ENCODE peak calls at places on chromosomes 3 and 15, in nine cellular contexts. One of them, this sample, is unnamed.

GRCh38 chr3:13019243-13019701 is 54.0 kb downstream of the IQSEC1 start:
- DNase-seq in heart left ventricle: peak; percentile 59
- DNase-seq in ovary: peak; percentile 57
- DNase-seq in GM12865: no peak
- DNase-seq in HFF-Myc: peak; percentile 76
- DNase-seq in WERI-Rb-1: no peak
- DNase-seq in GM13976: no peak
- DNase-seq in GM12864: no peak
- DNase-seq in psoas muscle: peak; percentile 78
- DNase-seq in this sample: peak; percentile 76

GRCh38 chr3:137509354-137510045 is 254.6 kb upstream of the SOX14 start:
- DNase-seq in heart left ventricle: no peak
- DNase-seq in ovary: no peak
- DNase-seq in GM12865: no peak
- DNase-seq in HFF-Myc: no peak
- DNase-seq in WERI-Rb-1: peak; percentile 87
- DNase-seq in GM13976: no peak
- DNase-seq in GM12864: no peak
- DNase-seq in psoas muscle: no peak
- DNase-seq in this sample: peak; percentile 2

GRCh38 chr3:138389144-138389601 is 40.8 kb downstream of the MRAS start:
- DNase-seq in heart left ventricle: no peak
- DNase-seq in ovary: no peak
- DNase-seq in GM12865: no peak
- DNase-seq in HFF-Myc: no peak
- DNase-seq in WERI-Rb-1: no peak
- DNase-seq in GM13976: no peak
- DNase-seq in GM12864: no peak
- DNase-seq in psoas muscle: no peak
- DNase-seq in this sample: no peak

GRCh38 chr3:10798600-10799367 is 17.2 kb upstream of the SLC6A11 start:
- DNase-seq in heart left ventricle: no peak
- DNase-seq in ovary: no peak
- DNase-seq in GM12865: no peak
- DNase-seq in HFF-Myc: no peak
- DNase-seq in WERI-Rb-1: no peak
- DNase-seq in GM13976: no peak
- DNase-seq in GM12864: no peak
- DNase-seq in psoas muscle: no peak
- DNase-seq in this sample: no peak

GRCh38 chr15:74263473-74263872 is 27.3 kb downstream of the CCDC33 start:
- DNase-seq in heart left ventricle: no peak
- DNase-seq in ovary: no peak
- DNase-seq in GM12865: no peak
- DNase-seq in HFF-Myc: no peak
- DNase-seq in WERI-Rb-1: no peak
- DNase-seq in GM13976: no peak
- DNase-seq in GM12864: no peak
- DNase-seq in psoas muscle: no peak
- DNase-seq in this sample: no peak

GRCh38 chr15:63436872-63437375 is 55.3 kb upstream of the CA12 start:
- DNase-seq in heart left ventricle: peak; percentile 85
- DNase-seq in ovary: peak; percentile 86
- DNase-seq in GM12865: peak; percentile 83
- DNase-seq in HFF-Myc: peak; percentile 63
- DNase-seq in WERI-Rb-1: peak; percentile 66
- DNase-seq in GM13976: no peak
- DNase-seq in GM12864: no peak
- DNase-seq in psoas muscle: peak; percentile 76
- DNase-seq in this sample: peak; percentile 18

GRCh38 chr15:66720206-66721010 is 18.4 kb downstream of the SMAD6 start:
- DNase-seq in heart left ventricle: no peak
- DNase-seq in ovary: no peak
- DNase-seq in GM12865: no peak
- DNase-seq in HFF-Myc: no peak
- DNase-seq in WERI-Rb-1: no peak
- DNase-seq in GM13976: no peak
- DNase-seq in GM12864: no peak
- DNase-seq in psoas muscle: peak; percentile 35
- DNase-seq in this sample: no peak

GRCh38 chr15:25793354-25794050 is 69.6 kb downstream of the ATP10A start:
- DNase-seq in heart left ventricle: no peak
- DNase-seq in ovary: no peak
- DNase-seq in GM12865: peak; percentile 64
- DNase-seq in HFF-Myc: no peak
- DNase-seq in WERI-Rb-1: no peak
- DNase-seq in GM13976: no peak
- DNase-seq in GM12864: peak; percentile 59
- DNase-seq in psoas muscle: no peak
- DNase-seq in this sample: no peak

GRCh38 chr3:187841552-187841951 is 96.3 kb upstream of the BCL6 start:
- DNase-seq in heart left ventricle: no peak
- DNase-seq in ovary: no peak
- DNase-seq in GM12865: no peak
- DNase-seq in HFF-Myc: no peak
- DNase-seq in WERI-Rb-1: no peak
- DNase-seq in GM13976: no peak
- DNase-seq in GM12864: no peak
- DNase-seq in psoas muscle: no peak
- DNase-seq in this sample: no peak

GRCh38 chr3:40842714-40843113 is 318.0 kb downstream of the ZNF621 start:
- DNase-seq in heart left ventricle: no peak
- DNase-seq in ovary: no peak
- DNase-seq in GM12865: no peak
- DNase-seq in HFF-Myc: no peak
- DNase-seq in WERI-Rb-1: no peak
- DNase-seq in GM13976: no peak
- DNase-seq in GM12864: no peak
- DNase-seq in psoas muscle: no peak
- DNase-seq in this sample: no peak

GRCh38 chr3:13696699-13697098 is 147.8 kb downstream of the FBLN2 start:
- DNase-seq in heart left ventricle: no peak
- DNase-seq in ovary: no peak
- DNase-seq in GM12865: no peak
- DNase-seq in HFF-Myc: no peak
- DNase-seq in WERI-Rb-1: no peak
- DNase-seq in GM13976: no peak
- DNase-seq in GM12864: no peak
- DNase-seq in psoas muscle: no peak
- DNase-seq in this sample: no peak

GRCh38 chr3:86961297-86961696 is 29.7 kb downstream of the VGLL3 start:
- DNase-seq in heart left ventricle: no peak
- DNase-seq in ovary: no peak
- DNase-seq in GM12865: no peak
- DNase-seq in HFF-Myc: no peak
- DNase-seq in WERI-Rb-1: no peak
- DNase-seq in GM13976: no peak
- DNase-seq in GM12864: no peak
- DNase-seq in psoas muscle: no peak
- DNase-seq in this sample: no peak

GRCh38 chr15:67843571-67844387 is 3.9 kb upstream of the RNU6-1 start:
- DNase-seq in heart left ventricle: no peak
- DNase-seq in ovary: peak; percentile 59
- DNase-seq in GM12865: no peak
- DNase-seq in HFF-Myc: no peak
- DNase-seq in WERI-Rb-1: peak; percentile 70
- DNase-seq in GM13976: no peak
- DNase-seq in GM12864: no peak
- DNase-seq in psoas muscle: no peak
- DNase-seq in this sample: peak; percentile 73

GRCh38 chr3:59737209-59737608 is 687.4 kb upstream of the CFAP20DC start:
- DNase-seq in heart left ventricle: no peak
- DNase-seq in ovary: no peak
- DNase-seq in GM12865: no peak
- DNase-seq in HFF-Myc: no peak
- DNase-seq in WERI-Rb-1: no peak
- DNase-seq in GM13976: no peak
- DNase-seq in GM12864: no peak
- DNase-seq in psoas muscle: no peak
- DNase-seq in this sample: no peak

GRCh38 chr3:18740631-18741583 is 315.8 kb upstream of the SATB1 start:
- DNase-seq in heart left ventricle: no peak
- DNase-seq in ovary: no peak
- DNase-seq in GM12865: peak; percentile 54
- DNase-seq in HFF-Myc: no peak
- DNase-seq in WERI-Rb-1: no peak
- DNase-seq in GM13976: no peak
- DNase-seq in GM12864: peak; percentile 35
- DNase-seq in psoas muscle: no peak
- DNase-seq in this sample: no peak

DNA sequence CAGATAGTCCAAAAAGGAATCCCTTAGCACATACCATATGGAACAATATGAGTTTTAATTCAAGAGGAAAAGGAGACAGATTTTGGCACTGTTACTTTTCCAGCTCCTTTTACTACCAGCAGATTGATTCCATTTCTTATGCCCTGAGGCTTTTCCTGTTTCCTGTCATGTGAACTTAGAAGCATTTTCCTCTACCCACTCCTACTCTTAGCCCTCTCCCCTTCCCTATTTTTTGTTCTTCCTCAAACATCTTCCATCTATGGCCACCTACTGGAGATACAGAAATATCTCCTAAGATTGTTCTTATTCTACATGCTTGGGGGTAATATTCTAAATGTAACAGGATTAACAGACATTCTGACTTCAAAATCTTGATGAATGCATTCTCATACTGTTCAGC is 207.8 kb downstream of the CHST2 start:
- DNase-seq in heart left ventricle: no peak
- DNase-seq in ovary: no peak
- DNase-seq in GM12865: no peak
- DNase-seq in HFF-Myc: peak; percentile 72
- DNase-seq in WERI-Rb-1: no peak
- DNase-seq in GM13976: no peak
- DNase-seq in GM12864: no peak
- DNase-seq in psoas muscle: no peak
- DNase-seq in this sample: no peak
- TF ChIP-seq CTCF in heart left ventricle: no peak
- TF ChIP-seq CTCF in ovary: no peak
- TF ChIP-seq CTCF in GM12865: no peak
- TF ChIP-seq CTCF in HFF-Myc: peak; percentile 17
- TF ChIP-seq CTCF in WERI-Rb-1: no peak
- TF ChIP-seq CTCF in GM13976: no peak
- TF ChIP-seq CTCF in GM12864: no peak
- TF ChIP-seq CTCF in psoas muscle: no peak
- TF ChIP-seq CTCF in this sample: no peak

GRCh38 chr3:195911946-195912270 is 3.6 kb upstream of the TNK2 start:
- DNase-seq in heart left ventricle: no peak
- DNase-seq in ovary: no peak
- DNase-seq in GM12865: no peak
- DNase-seq in HFF-Myc: no peak
- DNase-seq in WERI-Rb-1: no peak
- DNase-seq in GM13976: no peak
- DNase-seq in GM12864: no peak
- DNase-seq in psoas muscle: no peak
- DNase-seq in this sample: no peak

GRCh38 chr3:195913382-195913781 is 5.0 kb upstream of the TNK2 start:
- DNase-seq in heart left ventricle: peak; percentile 3
- DNase-seq in ovary: no peak
- DNase-seq in GM12865: no peak
- DNase-seq in HFF-Myc: no peak
- DNase-seq in WERI-Rb-1: no peak
- DNase-seq in GM13976: no peak
- DNase-seq in GM12864: no peak
- DNase-seq in psoas muscle: no peak
- DNase-seq in this sample: no peak

GRCh38 chr3:195916991-195917390 is 8.6 kb upstream of the TNK2 start:
- DNase-seq in heart left ventricle: peak; percentile 7
- DNase-seq in ovary: no peak
- DNase-seq in GM12865: no peak
- DNase-seq in HFF-Myc: no peak
- DNase-seq in WERI-Rb-1: no peak
- DNase-seq in GM13976: no peak
- DNase-seq in GM12864: no peak
- DNase-seq in psoas muscle: no peak
- DNase-seq in this sample: no peak

GRCh38 chr3:195916291-195916690 is 7.9 kb upstream of the TNK2 start:
- DNase-seq in heart left ventricle: peak; percentile 15
- DNase-seq in ovary: no peak
- DNase-seq in GM12865: no peak
- DNase-seq in HFF-Myc: no peak
- DNase-seq in WERI-Rb-1: no peak
- DNase-seq in GM13976: no peak
- DNase-seq in GM12864: no peak
- DNase-seq in psoas muscle: no peak
- DNase-seq in this sample: no peak

GRCh38 chr3:195914648-195915473 is 6.5 kb upstream of the TNK2 start:
- DNase-seq in heart left ventricle: peak; percentile 88
- DNase-seq in ovary: peak; percentile 91
- DNase-seq in GM12865: peak; percentile 95
- DNase-seq in HFF-Myc: peak; percentile 97
- DNase-seq in WERI-Rb-1: peak; percentile 78
- DNase-seq in GM13976: peak; percentile 94
- DNase-seq in GM12864: peak; percentile 84
- DNase-seq in psoas muscle: peak; percentile 97
- DNase-seq in this sample: peak; percentile 96
- TF ChIP-seq CTCF in heart left ventricle: peak; percentile 97
- TF ChIP-seq CTCF in ovary: peak; percentile 91
- TF ChIP-seq CTCF in GM12865: peak; percentile 95
- TF ChIP-seq CTCF in HFF-Myc: peak; percentile 99
- TF ChIP-seq CTCF in WERI-Rb-1: peak; percentile 76
- TF ChIP-seq CTCF in GM13976: peak; percentile 86
- TF ChIP-seq CTCF in GM12864: peak; percentile 91
- TF ChIP-seq CTCF in psoas muscle: peak; percentile 99
- TF ChIP-seq CTCF in this sample: peak; percentile 95

GRCh38 chr3:35772364-35773009 is 133.2 kb downstream of the ARPP21 start:
- DNase-seq in heart left ventricle: no peak
- DNase-seq in ovary: no peak
- DNase-seq in GM12865: no peak
- DNase-seq in HFF-Myc: no peak
- DNase-seq in WERI-Rb-1: no peak
- DNase-seq in GM13976: no peak
- DNase-seq in GM12864: no peak
- DNase-seq in psoas muscle: peak; percentile 31
- DNase-seq in this sample: no peak
- TF ChIP-seq CTCF in heart left ventricle: no peak
- TF ChIP-seq CTCF in ovary: no peak
- TF ChIP-seq CTCF in GM12865: no peak
- TF ChIP-seq CTCF in HFF-Myc: no peak
- TF ChIP-seq CTCF in WERI-Rb-1: no peak
- TF ChIP-seq CTCF in GM13976: no peak
- TF ChIP-seq CTCF in GM12864: no peak
- TF ChIP-seq CTCF in psoas muscle: no peak
- TF ChIP-seq CTCF in this sample: no peak

DNA sequence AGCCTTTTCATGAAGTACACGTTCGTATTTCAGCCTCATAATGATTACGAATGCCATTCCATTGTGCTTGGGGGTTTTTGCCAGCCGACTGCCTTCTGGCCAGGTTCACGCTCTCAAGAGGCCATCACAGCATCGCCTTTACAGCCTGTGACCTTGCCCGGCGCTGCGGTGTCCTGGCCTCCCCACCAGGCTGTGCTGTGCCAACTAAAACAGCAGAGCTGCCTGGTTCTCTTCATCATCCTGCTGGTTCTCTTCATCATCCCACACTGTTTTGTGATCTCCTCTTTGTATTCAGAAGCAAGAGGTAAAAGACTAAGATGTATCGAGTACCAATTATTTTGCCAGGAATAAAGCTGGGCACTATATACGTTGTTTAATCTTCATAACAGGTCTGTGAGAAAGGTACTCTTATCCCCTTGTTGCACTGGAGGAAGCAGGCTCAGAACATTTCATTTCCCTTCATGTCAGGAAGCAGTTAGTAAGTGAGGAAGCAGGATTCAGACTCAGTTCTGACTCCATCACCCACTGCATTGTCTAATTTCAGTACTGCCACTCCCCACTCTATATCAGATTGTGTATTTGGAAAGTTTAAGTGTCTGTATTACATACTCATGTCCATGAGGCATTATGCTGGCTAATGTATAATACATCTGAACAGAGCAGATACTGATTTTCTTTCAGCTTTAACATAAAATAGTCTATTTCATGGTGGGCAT is 92.7 kb downstream of the LRRC28 start:
- DNase-seq in heart left ventricle: peak; percentile 45
- DNase-seq in ovary: peak; percentile 24
- DNase-seq in GM12865: peak; percentile 31
- DNase-seq in HFF-Myc: no peak
- DNase-seq in WERI-Rb-1: peak; percentile 30
- DNase-seq in GM13976: peak; percentile 23
- DNase-seq in GM12864: no peak
- DNase-seq in psoas muscle: peak; percentile 25
- DNase-seq in this sample: peak; percentile 33
- TF ChIP-seq CTCF in heart left ventricle: peak; percentile 55
- TF ChIP-seq CTCF in ovary: peak; percentile 9
- TF ChIP-seq CTCF in GM12865: peak; percentile 28
- TF ChIP-seq CTCF in HFF-Myc: peak; percentile 35
- TF ChIP-seq CTCF in WERI-Rb-1: peak; percentile 60
- TF ChIP-seq CTCF in GM13976: no peak
- TF ChIP-seq CTCF in GM12864: peak; percentile 50
- TF ChIP-seq CTCF in psoas muscle: peak; percentile 36
- TF ChIP-seq CTCF in this sample: peak; percentile 39